ENCODE peak calls at places on chromosomes 4 and X, in four cellular contexts. P is gastrocnemius medialis, X is brain microvascular endothelial cell, S is WERI-Rb-1. C is an unnamed sample.

GRCh38 chr4:177499537-177499936 is 57.3 kb upstream of the AGA start:
- DNase-seq in P (no peak), X (no peak), S (no peak), C (no peak)

GRCh38 chr4:106092361-106093040 is 197.2 kb downstream of the NPNT start:
- DNase-seq in S (no peak), P (no peak), X (no peak), C (no peak)

GRCh38 chr4:86554641-86555040 is 39.5 kb upstream of the PTPN13 start:
- DNase-seq in S (no peak), X (no peak), P (no peak), C (no peak)

GRCh38 chr4:138021116-138021820 is 220.9 kb downstream of the SLC7A11 start:
- DNase-seq in P (no peak), S (no peak), X (no peak), C (no peak)

GRCh38 chr4:71130827-71131603 is 137.6 kb downstream of the DCK start:
- DNase-seq in X (peak), S (peak), P (no peak), C (no peak)

GRCh38 chr4:16642897-16643296 is 255.5 kb downstream of the LDB2 start:
- DNase-seq in X (no peak), P (no peak), S (no peak), C (no peak)

GRCh38 chr4:173506780-173507211 is 23.2 kb downstream of the HAND2 start:
- DNase-seq in X (no peak), P (no peak), S (peak), C (no peak)

GRCh38 chrX:108732630-108733321 is 3.6 kb downstream of the IRS4 start:
- DNase-seq in P (no peak), X (no peak), S (no peak), C (no peak)

GRCh38 chrX:1138476-1138875 is 74.0 kb downstream of the CRLF2 start:
- DNase-seq in S (no peak), P (no peak), X (no peak), C (no peak)

GRCh38 chr4:174037049-174037448 is 246.4 kb downstream of the FBXO8 start:
- DNase-seq in P (no peak), X (no peak), S (no peak), C (no peak)

GRCh38 chr4:168831919-168832745 is 177.9 kb downstream of the CBR4 start:
- DNase-seq in X (peak), S (peak), P (peak), C (no peak)

GRCh38 chr4:178037459-178038214 is 595.4 kb upstream of the AGA start:
- DNase-seq in X (no peak), S (no peak), P (no peak), C (no peak)

GRCh38 chr4:60122820-60123219 is 1077.3 kb upstream of the ADGRL3 start:
- DNase-seq in X (no peak), P (no peak), S (no peak), C (no peak)

GRCh38 chr4:166174717-166175510 is 301.9 kb downstream of the TLL1 start:
- DNase-seq in X (peak), S (no peak), P (no peak), C (no peak)

GRCh38 chrX:38882894-38883620 is 81.8 kb downstream of the MID1IP1 start:
- DNase-seq in X (peak), S (no peak), P (peak), C (peak)

GRCh38 chr4:176276710-176277109 is 7.7 kb upstream of the ASB5 start:
- DNase-seq in X (no peak), P (no peak), S (no peak), C (no peak)
- H3K4me3 ChIP-seq in X (no peak), P (peak), S (no peak), C (no peak)

DNA sequence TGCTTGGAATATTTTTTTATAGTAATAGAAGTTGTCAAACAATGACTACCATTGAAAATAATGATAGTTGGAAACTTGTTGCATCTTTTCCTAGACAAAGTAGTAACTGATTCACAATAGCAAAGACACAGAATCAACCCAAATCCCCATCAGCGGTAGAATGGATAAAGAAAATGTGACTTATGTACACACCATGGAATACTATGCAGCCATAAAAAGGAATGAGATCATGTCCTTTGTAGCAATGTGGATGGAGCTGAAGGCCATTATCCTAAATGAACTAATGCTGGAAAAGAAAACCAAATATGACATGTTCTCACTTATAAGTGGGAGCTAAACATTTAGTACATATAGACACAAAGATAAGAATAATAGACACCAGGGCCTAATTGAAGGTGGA is 49.7 kb downstream of the ATP10D start:
- DNase-seq in P (no peak), X (no peak), S (no peak), C (no peak)
- TF ChIP-seq CTCF in P (no peak), X (no peak), S (no peak), C (no peak)

DNA sequence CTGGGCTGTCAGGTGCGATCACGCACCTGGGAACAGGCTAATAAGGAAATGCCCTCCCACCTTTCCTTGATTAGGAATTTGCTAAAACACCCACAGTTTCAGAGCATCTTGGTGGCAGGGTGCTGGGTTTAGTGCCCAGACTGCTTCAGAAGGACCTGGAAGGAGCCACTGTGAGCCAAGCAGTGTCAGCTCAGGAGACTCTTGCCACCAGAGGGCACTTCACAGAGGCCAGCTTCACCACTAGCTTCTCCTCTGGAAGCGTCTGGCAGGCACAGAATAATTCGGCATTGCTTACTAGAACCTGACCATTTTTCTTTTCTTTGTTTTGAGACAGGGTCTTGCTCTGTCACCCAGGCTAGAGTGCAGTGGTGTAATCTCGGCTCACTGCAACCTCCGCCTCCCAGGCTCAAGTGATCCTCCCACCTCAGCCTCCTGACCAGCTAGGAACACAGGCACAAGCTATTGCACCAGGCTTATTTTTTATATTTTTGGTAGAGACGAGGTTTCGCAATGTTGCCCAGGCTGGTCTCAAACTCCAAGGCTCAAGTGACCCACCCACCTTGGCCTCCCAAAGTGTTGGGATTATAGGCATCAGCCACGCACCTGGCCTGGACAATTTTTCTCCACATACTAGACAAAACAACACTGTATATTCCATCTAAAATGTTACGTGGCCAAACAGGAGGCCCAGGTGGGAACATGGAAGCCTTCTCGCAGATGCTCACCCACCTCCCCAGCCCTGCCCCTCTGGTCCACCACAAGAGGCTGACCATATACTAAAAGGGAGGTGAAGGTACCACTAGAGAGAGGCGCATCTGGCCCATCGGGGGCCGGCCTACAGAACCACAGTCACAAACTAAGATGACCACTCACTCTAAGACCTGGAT is 14.1 kb downstream of the NOP14 start:
- DNase-seq in S (peak), P (peak), X (no peak), C (no peak)
- H3K4me3 ChIP-seq in S (no peak), P (no peak), X (no peak), C (no peak)

GRCh38 chrX:74291964-74292891 is 11.8 kb upstream of the ZCCHC13 start:
- DNase-seq in P (peak), X (peak), S (peak), C (peak)
- TF ChIP-seq CTCF in P (peak), X (peak), S (peak), C (peak)

C was measured in astrocyte of the cerebellum.